ENCODE peak calls at places on chromosome 21, in four cellular contexts. W is HL-60, S is K562, E is GM12878. Z is an unnamed sample.

GRCh38 chr21:33510826-33511225 is 19.3 kb upstream of the DNAJC28 start:
- DNase-seq in E (no peak), S (peak; percentile 60), W (no peak), Z (no peak)

GRCh38 chr21:46114963-46115362 is 17.1 kb downstream of the COL6A2 start:
- DNase-seq in W (no peak), E (no peak), S (no peak), Z (no peak)

GRCh38 chr21:41121785-41122415 is 46.1 kb upstream of the BACE2 start:
- DNase-seq in E (peak; percentile 1), S (peak; percentile 54), W (peak; percentile 68), Z (peak; percentile 35)

GRCh38 chr21:26715878-26716506 is 129.2 kb downstream of the ADAMTS1 start:
- DNase-seq in S (peak; percentile 44), E (no peak), W (peak; percentile 9), Z (peak; percentile 8)

GRCh38 chr21:34526236-34526617 is 14.2 kb upstream of the KCNE1 start:
- DNase-seq in S (no peak), W (no peak), E (no peak), Z (no peak)

GRCh38 chr21:17759546-17760178 is 59.5 kb downstream of the C21orf91 start:
- DNase-seq in W (no peak), S (no peak), E (no peak), Z (no peak)

GRCh38 chr21:41958886-41959563 is 5.2 kb upstream of the C2CD2 start:
- DNase-seq in W (no peak), S (no peak), E (no peak), Z (no peak)

GRCh38 chr21:14500873-14501272 is 45.2 kb downstream of the SAMSN1 start:
- DNase-seq in S (no peak), W (no peak), E (no peak), Z (no peak)

GRCh38 chr21:32102426-32102825 is 176.4 kb downstream of the MIS18A start:
- DNase-seq in E (no peak), W (no peak), S (no peak), Z (no peak)

GRCh38 chr21:38914531-38915385 is 109.0 kb downstream of the ETS2 start:
- DNase-seq in E (no peak), S (no peak), W (no peak), Z (no peak)

GRCh38 chr21:42656872-42657271 is 3.5 kb downstream of the PDE9A start:
- DNase-seq in E (no peak), S (no peak), W (no peak), Z (no peak)

GRCh38 chr21:15121655-15122120 is 56.9 kb upstream of the NRIP1 start:
- DNase-seq in E (no peak), S (no peak), W (no peak), Z (no peak)

GRCh38 chr21:39319814-39320332 is 6.4 kb upstream of the BRWD1 start:
- DNase-seq in W (no peak), E (no peak), S (peak; percentile 53), Z (no peak)

GRCh38 chr21:31193761-31194160 is 150.3 kb downstream of the TIAM1 start:
- DNase-seq in E (no peak), W (no peak), S (no peak), Z (no peak)

GRCh38 chr21:31873275-31873695 is 465 bp downstream of the HUNK start:
- DNase-seq in W (no peak), S (no peak), E (no peak), Z (no peak)

GRCh38 chr21:41362605-41363369 is 960 bp downstream of the MX2 start:
- DNase-seq in W (no peak), E (no peak), S (no peak), Z (no peak)

GRCh38 chr21:42183374-42184266 is 35.3 kb upstream of the ABCG1 start:
- DNase-seq in W (no peak), S (no peak), E (no peak), Z (no peak)

GRCh38 chr21:32248616-32249550 is 30.0 kb downstream of the MIS18A start:
- DNase-seq in W (no peak), E (no peak), S (no peak), Z (no peak)

GRCh38 chr21:17491716-17492414 is 21.0 kb upstream of the CXADR start:
- DNase-seq in S (no peak), E (no peak), W (peak; percentile 30), Z (no peak)

GRCh38 chr21:41247561-41247968 is 69.0 kb upstream of the FAM3B start:
- DNase-seq in E (no peak), S (no peak), W (no peak), Z (no peak)

GRCh38 chr21:46083271-46084040 is 14.5 kb upstream of the COL6A2 start:
- DNase-seq in S (no peak), W (no peak), E (no peak), Z (no peak)

GRCh38 chr21:31917108-31917507 is 44.3 kb downstream of the HUNK start:
- DNase-seq in E (no peak), W (no peak), S (no peak), Z (no peak)

GRCh38 chr21:38156200-38156599 is 100.6 kb upstream of the KCNJ15 start:
- DNase-seq in S (no peak), W (no peak), E (no peak), Z (no peak)

GRCh38 chr21:32423320-32423719 is 10.8 kb downstream of the EVA1C start:
- DNase-seq in S (no peak), W (no peak), E (no peak), Z (no peak)

GRCh38 chr21:31201548-31201947 is 142.5 kb downstream of the TIAM1 start:
- DNase-seq in S (no peak), W (peak; percentile 60), E (peak; percentile 35), Z (no peak)

GRCh38 chr21:31873696-31874599 is 1.1 kb downstream of the HUNK start:
- DNase-seq in E (no peak), S (peak; percentile 76), W (peak; percentile 13), Z (peak; percentile 46)

GRCh38 chr21:41927727-41928409 is 25.9 kb downstream of the C2CD2 start:
- DNase-seq in W (peak; percentile 81), E (no peak), S (no peak), Z (no peak)

GRCh38 chr21:27269646-27270045 is 302.8 kb upstream of the ADAMTS5 start:
- DNase-seq in W (peak; percentile 51), S (no peak), E (no peak), Z (no peak)

GRCh38 chr21:39118061-39118460 is 65.2 kb downstream of the PSMG1 start:
- DNase-seq in S (no peak), E (no peak), W (no peak), Z (no peak)

GRCh38 chr21:14215971-14216621 is at the start of gene RBM11:
- DNase-seq in W (peak; percentile 51), S (peak; percentile 90), E (no peak), Z (peak; percentile 35)

GRCh38 chr21:38982096-38982495 is 176.4 kb downstream of the ETS2 start:
- DNase-seq in E (no peak), S (no peak), W (no peak), Z (no peak)

GRCh38 chr21:31293986-31294385 is 50.1 kb downstream of the TIAM1 start:
- DNase-seq in W (no peak), E (no peak), S (no peak), Z (no peak)

GRCh38 chr21:33968082-33968997 is 52.7 kb upstream of the ATP5PO start:
- DNase-seq in W (no peak), S (peak; percentile 58), E (no peak), Z (no peak)

GRCh38 chr21:31727181-31727580 is 4.7 kb downstream of the SCAF4 start:
- DNase-seq in S (no peak), W (no peak), E (no peak), Z (no peak)

GRCh38 chr21:46559291-46559983 is 45.4 kb downstream of the S100B start:
- DNase-seq in E (peak; percentile 34), S (no peak), W (no peak), Z (no peak)

GRCh38 chr21:40732998-40733397 is 114.0 kb downstream of the DSCAM start:
- DNase-seq in S (no peak), E (no peak), W (no peak), Z (no peak)

GRCh38 chr21:42679319-42679981 is 26.0 kb downstream of the PDE9A start:
- DNase-seq in E (no peak), S (no peak), W (no peak), Z (no peak)

GRCh38 chr21:18350216-18350615 is 53.4 kb downstream of the TMPRSS15 start:
- DNase-seq in S (no peak), E (no peak), W (no peak), Z (no peak)

DNA sequence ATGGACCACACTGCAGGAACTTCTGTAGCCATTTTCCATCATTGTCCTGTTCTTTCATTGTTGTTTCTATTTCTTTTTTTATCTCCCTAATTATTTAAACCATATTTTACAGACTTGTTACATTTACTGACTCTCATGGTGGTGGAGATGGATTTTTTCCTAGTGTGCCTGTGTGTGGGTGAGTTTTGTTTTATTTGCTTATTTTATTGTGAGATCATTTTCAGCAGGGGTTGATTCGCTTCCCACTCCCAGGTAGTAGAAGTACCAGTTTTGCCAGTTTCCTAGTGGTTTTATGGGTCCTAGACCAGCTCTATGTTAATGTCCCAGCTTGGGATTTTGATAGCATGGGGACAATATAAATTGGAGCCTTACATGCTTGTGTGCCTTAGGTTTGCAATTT is 80.0 kb upstream of the BACH1 start:
- DNase-seq in S (no peak), E (no peak), W (no peak), Z (no peak)
- TF ChIP-seq POLR2AphosphoS5 in S (no peak), E (no peak), W (no peak), Z (no peak)

GRCh38 chr21:45074048-45074817 is at the start of gene ADARB1:
- DNase-seq in W (peak; percentile 23), S (peak; percentile 97), E (no peak), Z (peak; percentile 90)
- TF ChIP-seq SPI1 in W (no peak), S (no peak), E (no peak), Z (no peak)

DNA sequence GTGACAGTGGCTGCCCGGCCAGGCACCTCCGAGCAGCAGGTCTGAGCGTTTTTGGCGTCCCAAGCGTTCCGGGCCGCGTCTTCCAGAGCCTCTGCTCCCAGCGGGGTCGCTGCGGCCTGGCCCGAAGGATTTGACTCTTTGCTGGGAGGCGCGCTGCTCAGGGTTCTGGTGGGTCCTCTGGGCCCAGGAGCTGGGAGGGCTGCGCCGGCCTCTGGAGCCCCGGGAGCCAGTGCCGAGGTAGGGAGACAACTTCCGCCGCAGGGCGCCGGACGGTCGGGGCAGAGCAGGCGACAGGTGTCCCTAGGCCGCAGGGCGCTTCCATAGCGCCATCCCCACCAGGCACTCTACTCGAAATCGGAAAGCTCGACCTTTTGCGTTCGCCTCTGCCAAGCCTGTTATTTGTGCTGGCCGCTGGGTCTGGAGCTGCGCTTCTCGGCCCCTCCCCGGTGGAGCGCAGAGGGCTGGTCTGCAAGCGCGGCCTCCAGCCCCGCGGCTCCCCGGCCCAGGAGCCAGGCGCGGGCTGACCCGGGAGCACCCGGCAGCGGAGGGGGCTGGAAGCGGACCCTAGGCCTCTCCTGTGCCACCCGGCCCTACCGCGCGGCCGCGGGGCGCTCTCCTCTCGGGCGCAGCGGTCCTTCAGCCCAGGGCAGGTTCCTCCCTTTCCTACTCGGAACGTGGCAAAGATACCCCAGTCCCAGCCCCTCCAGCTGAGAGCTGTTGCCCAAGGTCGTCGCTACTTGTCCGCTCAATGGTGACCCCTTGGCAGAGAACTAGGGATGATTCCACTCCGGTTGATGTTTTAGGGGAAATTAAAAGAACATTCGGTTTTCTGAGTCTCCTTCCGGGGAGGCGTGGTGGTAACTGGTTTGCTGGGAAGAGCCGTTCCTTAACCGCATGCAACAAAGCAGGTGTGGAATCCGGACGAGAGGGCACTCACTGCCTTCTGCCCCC is 2.3 kb downstream of the SIM2 start:
- DNase-seq in W (no peak), S (no peak), E (no peak), Z (no peak)
- TF ChIP-seq POLR2AphosphoS5 in W (no peak), S (no peak), E (no peak), Z (no peak)

GRCh38 chr21:25528511-25528910 is 78.8 kb downstream of the MRPL39 start:
- DNase-seq in S (no peak), E (no peak), W (no peak), Z (no peak)
- TF ChIP-seq SPI1 in S (no peak), E (no peak), W (no peak), Z (no peak)